ENCODE peak calls at places on chromosome 1, in five cellular contexts. T, M, R, D and Q are unnamed samples.

GRCh38 chr1:54110991-54111390 is 41.8 kb downstream of the CDCP2 start:
- DNase-seq in T (no peak), M (no peak), R (no peak), D (no peak), Q (no peak)

GRCh38 chr1:203915811-203916210 is 54.4 kb downstream of the SNRPE start:
- DNase-seq in T (peak; percentile 75), M (no peak), R (peak; percentile 28), D (no peak), Q (no peak)

GRCh38 chr1:7642781-7643180 is 128.3 kb upstream of the VAMP3 start:
- DNase-seq in T (no peak), M (no peak), R (no peak), D (no peak), Q (no peak)

GRCh38 chr1:61659061-61659460 is 65.9 kb downstream of the TM2D1 start:
- DNase-seq in T (no peak), M (no peak), R (no peak), D (no peak), Q (no peak)

GRCh38 chr1:65825736-65826135 is 33.0 kb downstream of the PDE4B start:
- DNase-seq in T (no peak), M (no peak), R (peak; percentile 10), D (no peak), Q (no peak)

GRCh38 chr1:226732856-226733291 is 6.2 kb downstream of the ITPKB start:
- DNase-seq in T (no peak), M (no peak), R (no peak), D (no peak), Q (no peak)

GRCh38 chr1:83064589-83065242 is 934.2 kb downstream of the TTLL7 start:
- DNase-seq in T (no peak), M (no peak), R (no peak), D (no peak), Q (no peak)

GRCh38 chr1:92080128-92080985 is at the start of gene BTBD8:
- DNase-seq in T (peak; percentile 78), M (peak; percentile 76), R (peak; percentile 76), D (peak; percentile 6), Q (peak; percentile 74)

GRCh38 chr1:213138391-213138790 is 87.3 kb downstream of the RPS6KC1 start:
- DNase-seq in T (no peak), M (no peak), R (no peak), D (no peak), Q (no peak)